ENCODE peak calls at places on chromosomes 2 and 18, in seven cellular contexts. One of them, this sample, is unnamed.

GRCh38 chr2:205934443-205934842 is 151.5 kb downstream of the INO80D start:
- DNase-seq in GM12878: no peak
- DNase-seq in GM12891: no peak
- DNase-seq in K562: no peak
- DNase-seq in HepG2: peak; percentile 34
- DNase-seq in SK-N-SH: no peak
- DNase-seq in H1: no peak
- DNase-seq in this sample: no peak

GRCh38 chr2:200627110-200627770 is 41.4 kb downstream of the AOX1 start:
- DNase-seq in GM12878: no peak
- DNase-seq in GM12891: no peak
- DNase-seq in K562: no peak
- DNase-seq in HepG2: no peak
- DNase-seq in SK-N-SH: no peak
- DNase-seq in H1: no peak
- DNase-seq in this sample: no peak

GRCh38 chr2:109218792-109219126 is 89.8 kb downstream of the SH3RF3 start:
- DNase-seq in GM12878: no peak
- DNase-seq in GM12891: no peak
- DNase-seq in K562: no peak
- DNase-seq in HepG2: no peak
- DNase-seq in SK-N-SH: no peak
- DNase-seq in H1: no peak
- DNase-seq in this sample: no peak

GRCh38 chr2:207260947-207261346 is 95.2 kb upstream of the KLF7 start:
- DNase-seq in GM12878: no peak
- DNase-seq in GM12891: no peak
- DNase-seq in K562: no peak
- DNase-seq in HepG2: no peak
- DNase-seq in SK-N-SH: no peak
- DNase-seq in H1: no peak
- DNase-seq in this sample: no peak

GRCh38 chr2:227163998-227164744 is at the start of the genes COL4A3 and COL4A4:
- DNase-seq in GM12878: no peak
- DNase-seq in GM12891: peak; percentile 27
- DNase-seq in K562: no peak
- DNase-seq in HepG2: no peak
- DNase-seq in SK-N-SH: peak; percentile 55
- DNase-seq in H1: peak; percentile 66
- DNase-seq in this sample: peak; percentile 59

GRCh38 chr2:106531676-106532075 is 44.5 kb downstream of the CD8B2 start:
- DNase-seq in GM12878: no peak
- DNase-seq in GM12891: no peak
- DNase-seq in K562: no peak
- DNase-seq in HepG2: peak; percentile 70
- DNase-seq in SK-N-SH: no peak
- DNase-seq in H1: no peak
- DNase-seq in this sample: no peak

GRCh38 chr2:241123816-241124536 is 21.9 kb upstream of the MTERF4 start:
- DNase-seq in GM12878: no peak
- DNase-seq in GM12891: no peak
- DNase-seq in K562: no peak
- DNase-seq in HepG2: no peak
- DNase-seq in SK-N-SH: no peak
- DNase-seq in H1: no peak
- DNase-seq in this sample: no peak

GRCh38 chr2:238305092-238305862 is 15.0 kb upstream of the TRAF3IP1 start:
- DNase-seq in GM12878: no peak
- DNase-seq in GM12891: no peak
- DNase-seq in K562: no peak
- DNase-seq in HepG2: peak; percentile 51
- DNase-seq in SK-N-SH: no peak
- DNase-seq in H1: no peak
- DNase-seq in this sample: no peak

GRCh38 chr2:146246734-146247523 is 1597.9 kb upstream of the ACVR2A start:
- DNase-seq in GM12878: no peak
- DNase-seq in GM12891: no peak
- DNase-seq in K562: no peak
- DNase-seq in HepG2: no peak
- DNase-seq in SK-N-SH: no peak
- DNase-seq in H1: no peak
- DNase-seq in this sample: no peak

GRCh38 chr2:200288670-200289429 is 17.6 kb upstream of the SPATS2L start:
- DNase-seq in GM12878: no peak
- DNase-seq in GM12891: no peak
- DNase-seq in K562: no peak
- DNase-seq in HepG2: no peak
- DNase-seq in SK-N-SH: no peak
- DNase-seq in H1: no peak
- DNase-seq in this sample: no peak

GRCh38 chr2:109726666-109727270 is 67.3 kb upstream of the RGPD5 start:
- DNase-seq in GM12878: no peak
- DNase-seq in GM12891: no peak
- DNase-seq in K562: no peak
- DNase-seq in HepG2: no peak
- DNase-seq in SK-N-SH: no peak
- DNase-seq in H1: no peak
- DNase-seq in this sample: no peak

GRCh38 chr2:241808051-241808450 is 942 bp upstream of the NEU4 start:
- DNase-seq in GM12878: no peak
- DNase-seq in GM12891: no peak
- DNase-seq in K562: no peak
- DNase-seq in HepG2: peak; percentile 67
- DNase-seq in SK-N-SH: peak; percentile 59
- DNase-seq in H1: peak; percentile 53
- DNase-seq in this sample: no peak

GRCh38 chr2:46296216-46296839 is 879 bp upstream of the EPAS1 start:
- DNase-seq in GM12878: no peak
- DNase-seq in GM12891: no peak
- DNase-seq in K562: no peak
- DNase-seq in HepG2: no peak
- DNase-seq in SK-N-SH: no peak
- DNase-seq in H1: peak; percentile 78
- DNase-seq in this sample: peak; percentile 30

GRCh38 chr2:84788498-84788897 is 92.4 kb downstream of the TRABD2A start:
- DNase-seq in GM12878: no peak
- DNase-seq in GM12891: no peak
- DNase-seq in K562: no peak
- DNase-seq in HepG2: no peak
- DNase-seq in SK-N-SH: no peak
- DNase-seq in H1: no peak
- DNase-seq in this sample: no peak

GRCh38 chr2:26846881-26847662 is 860 bp upstream of the DPYSL5 start:
- DNase-seq in GM12878: no peak
- DNase-seq in GM12891: peak; percentile 11
- DNase-seq in K562: no peak
- DNase-seq in HepG2: no peak
- DNase-seq in SK-N-SH: no peak
- DNase-seq in H1: no peak
- DNase-seq in this sample: no peak

GRCh38 chr18:12015697-12016062 is 34.4 kb downstream of the IMPA2 start:
- DNase-seq in GM12878: no peak
- DNase-seq in GM12891: no peak
- DNase-seq in K562: no peak
- DNase-seq in HepG2: no peak
- DNase-seq in SK-N-SH: no peak
- DNase-seq in H1: no peak
- DNase-seq in this sample: no peak

GRCh38 chr2:174929786-174930185 is 75.4 kb downstream of the CHN1 start:
- DNase-seq in GM12878: no peak
- DNase-seq in GM12891: no peak
- DNase-seq in K562: no peak
- DNase-seq in HepG2: no peak
- DNase-seq in SK-N-SH: no peak
- DNase-seq in H1: no peak
- DNase-seq in this sample: no peak

GRCh38 chr2:47198985-47199451 is 43.9 kb upstream of the STPG4 start:
- DNase-seq in GM12878: no peak
- DNase-seq in GM12891: no peak
- DNase-seq in K562: peak; percentile 82
- DNase-seq in HepG2: no peak
- DNase-seq in SK-N-SH: no peak
- DNase-seq in H1: peak; percentile 36
- DNase-seq in this sample: no peak

GRCh38 chr2:7773362-7773973 is 856.3 kb downstream of the RNF144A start:
- DNase-seq in GM12878: peak; percentile 91
- DNase-seq in GM12891: no peak
- DNase-seq in K562: no peak
- DNase-seq in HepG2: no peak
- DNase-seq in SK-N-SH: no peak
- DNase-seq in H1: no peak
- DNase-seq in this sample: no peak

DNA sequence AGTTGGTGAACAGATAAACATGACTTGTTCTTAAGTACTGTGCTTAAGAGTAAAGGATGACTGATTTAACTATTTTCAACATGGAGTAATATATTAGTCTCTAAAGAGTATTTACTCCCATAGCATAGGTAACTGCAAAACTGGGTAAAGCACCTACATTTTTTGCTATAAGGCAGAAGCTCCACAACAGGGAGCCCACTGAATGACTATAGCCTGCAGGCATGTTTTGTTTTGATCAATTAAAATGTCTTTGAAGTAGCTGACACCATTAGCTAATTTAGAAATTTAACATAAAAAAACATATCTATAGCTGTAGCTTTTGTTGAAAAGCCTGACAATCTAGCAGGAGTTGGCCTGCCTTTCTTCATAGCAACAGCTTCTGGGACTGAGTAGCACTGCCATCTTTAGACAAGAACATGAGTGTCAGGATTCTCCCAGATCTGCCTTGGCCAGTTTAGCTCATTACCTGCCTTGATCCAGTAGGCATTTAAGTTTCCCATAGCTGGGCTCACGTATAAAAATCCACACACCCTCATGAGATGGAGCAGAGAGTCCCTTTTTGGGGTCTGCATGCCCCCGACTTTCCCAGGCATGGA is 1935.1 kb upstream of the PIK3C3 start:
- DNase-seq in GM12878: no peak
- DNase-seq in GM12891: no peak
- DNase-seq in K562: no peak
- DNase-seq in HepG2: no peak
- DNase-seq in SK-N-SH: no peak
- DNase-seq in H1: no peak
- DNase-seq in this sample: no peak
- TF ChIP-seq TAF1 in GM12878: no peak
- TF ChIP-seq TAF1 in GM12891: no peak
- TF ChIP-seq TAF1 in K562: no peak
- TF ChIP-seq TAF1 in HepG2: no peak
- TF ChIP-seq TAF1 in SK-N-SH: no peak
- TF ChIP-seq TAF1 in H1: no peak
- TF ChIP-seq TAF1 in this sample: no peak

DNA sequence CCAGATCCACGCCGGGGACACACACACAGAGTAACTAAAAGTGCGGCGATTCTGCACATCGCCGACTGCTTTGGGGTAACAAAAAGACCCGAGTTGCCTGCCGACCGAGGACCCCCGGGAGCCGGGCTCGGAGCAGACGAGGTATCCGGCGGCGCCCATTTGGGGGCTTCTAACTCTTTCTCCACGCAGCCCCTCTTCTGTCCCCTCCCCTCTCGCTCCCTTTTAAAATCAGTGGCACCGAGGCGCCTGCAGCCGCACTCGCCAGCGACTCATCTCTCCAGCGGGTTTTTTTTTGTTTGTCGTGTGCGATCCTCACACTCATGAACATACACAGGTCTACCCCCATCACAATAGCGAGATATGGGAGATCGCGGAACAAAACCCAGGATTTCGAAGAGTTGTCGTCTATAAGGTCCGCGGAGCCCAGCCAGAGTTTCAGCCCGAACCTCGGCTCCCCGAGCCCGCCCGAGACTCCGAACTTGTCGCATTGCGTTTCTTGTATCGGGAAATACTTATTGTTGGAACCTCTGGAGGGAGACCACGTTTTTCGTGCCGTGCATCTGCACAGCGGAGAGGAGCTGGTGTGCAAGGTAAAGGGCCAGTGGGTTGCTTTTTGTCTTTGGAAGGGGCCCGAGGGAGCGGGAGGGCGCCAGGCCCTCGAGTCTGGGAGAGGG is 1.4 kb downstream of the TRIB2 start:
- DNase-seq in GM12878: no peak
- DNase-seq in GM12891: no peak
- DNase-seq in K562: peak; percentile 36
- DNase-seq in HepG2: no peak
- DNase-seq in SK-N-SH: peak; percentile 75
- DNase-seq in H1: peak; percentile 64
- DNase-seq in this sample: no peak
- TF ChIP-seq TAF1 in GM12878: no peak
- TF ChIP-seq TAF1 in GM12891: no peak
- TF ChIP-seq TAF1 in K562: no peak
- TF ChIP-seq TAF1 in HepG2: no peak
- TF ChIP-seq TAF1 in SK-N-SH: no peak
- TF ChIP-seq TAF1 in H1: peak; percentile 12
- TF ChIP-seq TAF1 in this sample: no peak

DNA sequence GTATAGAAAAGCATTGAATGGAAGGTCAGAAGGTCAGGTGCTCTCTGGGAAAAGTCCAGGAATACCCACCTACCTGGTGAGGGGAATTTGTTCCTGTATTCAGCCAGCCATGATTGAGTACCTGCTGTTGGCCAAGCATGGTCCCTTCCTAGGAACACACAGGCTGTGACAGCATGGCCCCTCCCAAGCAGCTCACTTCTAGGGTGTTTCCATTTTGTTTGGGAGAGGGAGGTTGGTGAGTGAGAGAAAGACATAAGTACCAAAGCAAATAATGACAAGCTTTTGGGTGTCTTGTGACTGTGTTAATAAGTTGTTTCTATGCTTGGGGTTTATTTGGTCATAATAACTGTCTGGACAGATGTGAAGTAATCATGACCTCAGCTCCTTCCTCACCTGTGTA is 46.3 kb downstream of the CABLES1 start:
- DNase-seq in GM12878: no peak
- DNase-seq in GM12891: no peak
- DNase-seq in K562: no peak
- DNase-seq in HepG2: no peak
- DNase-seq in SK-N-SH: no peak
- DNase-seq in H1: no peak
- DNase-seq in this sample: no peak
- TF ChIP-seq TAF1 in GM12878: no peak
- TF ChIP-seq TAF1 in GM12891: no peak
- TF ChIP-seq TAF1 in K562: no peak
- TF ChIP-seq TAF1 in HepG2: no peak
- TF ChIP-seq TAF1 in SK-N-SH: no peak
- TF ChIP-seq TAF1 in H1: no peak
- TF ChIP-seq TAF1 in this sample: no peak

GRCh38 chr18:29840101-29840500 is 1202.4 kb downstream of the DSC3 start:
- DNase-seq in GM12878: no peak
- DNase-seq in GM12891: no peak
- DNase-seq in K562: no peak
- DNase-seq in HepG2: no peak
- DNase-seq in SK-N-SH: no peak
- DNase-seq in H1: no peak
- DNase-seq in this sample: no peak
- TF ChIP-seq TAF1 in GM12878: no peak
- TF ChIP-seq TAF1 in GM12891: no peak
- TF ChIP-seq TAF1 in K562: no peak
- TF ChIP-seq TAF1 in HepG2: no peak
- TF ChIP-seq TAF1 in SK-N-SH: no peak
- TF ChIP-seq TAF1 in H1: no peak
- TF ChIP-seq TAF1 in this sample: no peak

DNA sequence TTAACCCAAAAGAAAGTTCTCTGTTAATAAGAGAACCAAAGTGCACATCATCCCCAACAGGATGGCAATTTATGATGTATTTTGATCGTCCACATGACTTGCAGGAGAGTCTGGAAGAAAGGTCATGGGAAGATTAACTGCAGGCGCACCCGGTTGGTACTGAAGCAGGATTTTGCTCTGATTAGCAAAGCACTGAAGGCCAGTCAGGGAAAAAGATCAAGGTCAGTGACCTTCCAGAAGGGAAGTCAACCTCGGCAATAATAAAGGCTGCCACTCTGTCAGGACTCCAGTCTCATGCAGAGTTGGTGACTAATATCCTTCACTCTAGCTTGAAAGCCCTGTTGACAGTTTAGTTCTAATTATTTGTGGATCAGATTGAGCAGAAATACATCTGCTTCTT is 432.7 kb upstream of the RAB12 start:
- DNase-seq in GM12878: no peak
- DNase-seq in GM12891: no peak
- DNase-seq in K562: no peak
- DNase-seq in HepG2: peak; percentile 80
- DNase-seq in SK-N-SH: no peak
- DNase-seq in H1: no peak
- DNase-seq in this sample: no peak
- TF ChIP-seq TAF1 in GM12878: no peak
- TF ChIP-seq TAF1 in GM12891: no peak
- TF ChIP-seq TAF1 in K562: no peak
- TF ChIP-seq TAF1 in HepG2: no peak
- TF ChIP-seq TAF1 in SK-N-SH: no peak
- TF ChIP-seq TAF1 in H1: no peak
- TF ChIP-seq TAF1 in this sample: no peak